ENCODE peak calls at places on chromosomes 12 and 14, in ten cellular contexts. G is uterus; I is AG04449; S is WERI-Rb-1; R is DMS53; U is amniotic epithelial cell; E is HuH-7.5; V is stimulated activated CD4-positive, alpha-beta T cell treated with anti-CD3 and anti-CD28 coated beads, Interleukin-4, amount 100 ng/mL, for 24 hours; X is sigmoid colon; K is C1 segment of cervical spinal cord. W is an unnamed sample.

GRCh38 chr14:73358187-73358586 is 100.2 kb downstream of the NUMB start:
- DNase-seq in I (no peak), R (no peak), K (no peak), X (no peak), E (no peak), G (no peak), V (no peak), S (no peak), U (no peak), W (no peak)

GRCh38 chr14:39442293-39442692 is 10.1 kb upstream of the FBXO33 start:
- DNase-seq in S (no peak), U (no peak), X (no peak), I (no peak), V (no peak), K (no peak), R (no peak), G (peak), E (no peak), W (peak)

GRCh38 chr12:64569923-64570595 is 40.2 kb upstream of the RASSF3 start:
- DNase-seq in U (no peak), I (no peak), S (no peak), G (no peak), K (no peak), X (peak), R (no peak), E (no peak), V (no peak), W (no peak)

GRCh38 chr12:119659289-119659897 is 8.5 kb upstream of the PRKAB1 start:
- DNase-seq in V (peak), X (no peak), I (no peak), K (no peak), E (peak), S (peak), U (no peak), G (no peak), R (peak), W (no peak)

GRCh38 chr14:88229428-88229827 is 93.6 kb downstream of the KCNK10 start:
- DNase-seq in K (no peak), I (no peak), E (no peak), U (no peak), S (no peak), X (no peak), R (no peak), V (no peak), G (no peak), W (no peak)

GRCh38 chr12:91603060-91603459 is 420.4 kb upstream of the DCN start:
- DNase-seq in I (no peak), U (peak), G (no peak), R (no peak), S (no peak), E (no peak), K (no peak), V (no peak), X (no peak), W (no peak)

GRCh38 chr12:67241482-67241881 is 27.7 kb upstream of the CAND1 start:
- DNase-seq in S (no peak), G (no peak), R (peak), U (peak), K (no peak), V (no peak), X (no peak), I (no peak), E (no peak), W (no peak)

GRCh38 chr12:89468648-89469326 is 55.8 kb downstream of the GALNT4 start:
- DNase-seq in S (no peak), U (no peak), E (no peak), R (no peak), I (no peak), V (no peak), K (no peak), G (no peak), X (no peak), W (no peak)

GRCh38 chr12:2959508-2960431 is 573 bp downstream of the TEAD4 start:
- DNase-seq in G (peak), E (peak), K (no peak), R (peak), U (peak), V (no peak), S (peak), I (no peak), X (peak), W (peak)

GRCh38 chr14:71733210-71733883 is 198.9 kb upstream of the RGS6 start:
- DNase-seq in V (no peak), E (no peak), K (no peak), U (peak), I (no peak), S (no peak), R (no peak), X (no peak), G (no peak), W (no peak)

GRCh38 chr14:72688990-72689677 is 204.8 kb downstream of the DPF3 start:
- DNase-seq in S (peak), U (no peak), V (no peak), G (no peak), R (no peak), I (no peak), E (no peak), X (no peak), K (no peak), W (no peak)

GRCh38 chr12:117076410-117077372 is 22.5 kb downstream of the TESC start:
- DNase-seq in U (no peak), G (no peak), K (no peak), X (no peak), E (no peak), S (no peak), R (peak), V (no peak), I (no peak), W (no peak)

GRCh38 chr12:1926274-1926673 is 7.8 kb upstream of the CACNA2D4 start:
- DNase-seq in E (no peak), X (no peak), R (no peak), S (no peak), V (no peak), K (no peak), I (no peak), G (no peak), U (no peak), W (no peak)

GRCh38 chr12:132131229-132131628 is 12.9 kb downstream of the DDX51 start:
- DNase-seq in I (no peak), K (no peak), G (no peak), E (no peak), X (peak), S (no peak), U (no peak), R (no peak), V (no peak), W (no peak)

GRCh38 chr12:64451687-64452558 is at the start of gene TBK1:
- DNase-seq in R (peak), K (peak), I (no peak), X (peak), S (peak), U (peak), E (peak), G (peak), V (peak), W (peak)

GRCh38 chr14:61568572-61569011 is 126.7 kb upstream of the HIF1A start:
- DNase-seq in K (peak), X (no peak), R (peak), G (no peak), E (no peak), V (peak), I (no peak), U (peak), S (no peak), W (no peak)

GRCh38 chr14:99039316-99040041 is 232.5 kb downstream of the BCL11B start:
- DNase-seq in R (no peak), E (no peak), V (no peak), G (no peak), U (no peak), X (no peak), S (no peak), I (no peak), K (no peak), W (peak)

GRCh38 chr14:71473843-71474242 is 458.4 kb upstream of the RGS6 start:
- DNase-seq in G (no peak), V (no peak), X (no peak), E (no peak), K (no peak), I (no peak), S (no peak), R (no peak), U (no peak), W (no peak)

GRCh38 chr12:4201333-4202105 is 72.0 kb upstream of the CCND2 start:
- DNase-seq in S (no peak), R (no peak), X (no peak), G (no peak), K (no peak), E (no peak), U (no peak), I (no peak), V (no peak), W (no peak)

GRCh38 chr12:103495158-103495782 is 498 bp downstream of the C12orf42 start:
- DNase-seq in I (no peak), X (no peak), E (no peak), K (no peak), G (no peak), S (peak), R (peak), U (no peak), V (peak), W (no peak)

GRCh38 chr12:3123729-3124128 is 46.5 kb downstream of the TSPAN9 start:
- DNase-seq in I (no peak), U (peak), E (no peak), K (no peak), X (no peak), S (no peak), G (no peak), R (no peak), V (no peak), W (peak)

GRCh38 chr12:50106907-50107306 is 3.1 kb downstream of the GPD1 start:
- DNase-seq in V (no peak), S (no peak), K (no peak), X (peak), E (no peak), R (no peak), I (no peak), G (no peak), U (no peak), W (peak)

GRCh38 chr12:106345739-106346138 is 11.8 kb upstream of the POLR3B start:
- DNase-seq in G (no peak), X (no peak), R (peak), I (no peak), V (no peak), E (peak), K (peak), S (peak), U (peak), W (no peak)

GRCh38 chr12:48677782-48678181 is 4.3 kb downstream of the KANSL2 start:
- DNase-seq in R (no peak), S (no peak), V (no peak), K (no peak), U (peak), E (no peak), G (no peak), X (no peak), I (no peak), W (no peak)